ENCODE peak calls at places on chromosomes 12 and 14, in five cellular contexts. Q, A, N, Z and P are unnamed samples.

GRCh38 chr12:546920-547845 is 87.4 kb downstream of the B4GALNT3 start:
- DNase-seq in Q (peak; percentile 37), A (no peak), N (peak; percentile 70), Z (peak; percentile 79), P (peak; percentile 45)

GRCh38 chr12:54749191-54749818 is 101.1 kb upstream of the DCD start:
- DNase-seq in Q (peak; percentile 1), A (no peak), N (peak; percentile 60), Z (peak; percentile 67), P (peak; percentile 31)

GRCh38 chr12:6335451-6336078 is 6.3 kb downstream of the TNFRSF1A start:
- DNase-seq in Q (no peak), A (no peak), N (peak; percentile 89), Z (peak; percentile 96), P (no peak)

GRCh38 chr14:51458563-51458955 is 193.2 kb upstream of the FRMD6 start:
- DNase-seq in Q (no peak), A (no peak), N (no peak), Z (peak; percentile 91), P (no peak)

GRCh38 chr14:56064513-56064912 is 53.7 kb upstream of the PELI2 start:
- DNase-seq in Q (no peak), A (no peak), N (no peak), Z (no peak), P (no peak)

GRCh38 chr14:35499180-35499579 is 34.8 kb upstream of the INSM2 start:
- DNase-seq in Q (no peak), A (no peak), N (no peak), Z (no peak), P (no peak)

GRCh38 chr14:76900406-76901085 is 74.3 kb downstream of the LRRC74A start:
- DNase-seq in Q (no peak), A (no peak), N (no peak), Z (no peak), P (no peak)

GRCh38 chr14:88983755-88984154 is 159.3 kb downstream of the TTC8 start:
- DNase-seq in Q (no peak), A (no peak), N (no peak), Z (peak; percentile 91), P (no peak)

GRCh38 chr14:21525995-21526671 is at the start of gene SALL2:
- DNase-seq in Q (peak; percentile 81), A (peak; percentile 96), N (peak; percentile 51), Z (peak; percentile 78), P (peak; percentile 96)

GRCh38 chr14:101721951-101722661 is 39.4 kb upstream of the PPP2R5C start:
- DNase-seq in Q (no peak), A (no peak), N (peak; percentile 52), Z (peak; percentile 92), P (no peak)

GRCh38 chr12:68317047-68317667 is 15.0 kb downstream of the MDM1 start:
- DNase-seq in Q (no peak), A (no peak), N (peak; percentile 68), Z (peak; percentile 27), P (no peak)

GRCh38 chr12:3032770-3033537 is 44.2 kb upstream of the TSPAN9 start:
- DNase-seq in Q (no peak), A (no peak), N (no peak), Z (no peak), P (no peak)

GRCh38 chr14:72513994-72514659 is 379.8 kb downstream of the DPF3 start:
- DNase-seq in Q (no peak), A (peak; percentile 15), N (peak; percentile 63), Z (peak; percentile 42), P (peak; percentile 13)

GRCh38 chr14:101471723-101472517 is 89.4 kb upstream of the DIO3 start:
- DNase-seq in Q (no peak), A (no peak), N (no peak), Z (no peak), P (no peak)

GRCh38 chr12:9148926-9149325 is 33.2 kb upstream of the A2M start:
- DNase-seq in Q (no peak), A (no peak), N (no peak), Z (no peak), P (no peak)

GRCh38 chr14:101377069-101377468 is 184.2 kb upstream of the DIO3 start:
- DNase-seq in Q (no peak), A (no peak), N (no peak), Z (no peak), P (no peak)

GRCh38 chr14:77141592-77142288 is at the start of gene ZDHHC22:
- DNase-seq in Q (peak; percentile 50), A (no peak), N (no peak), Z (peak; percentile 50), P (no peak)

GRCh38 chr12:53103860-53104305 is 597 bp downstream of the SOAT2 start:
- DNase-seq in Q (no peak), A (no peak), N (peak; percentile 62), Z (no peak), P (no peak)

GRCh38 chr14:69719501-69719951 is 47.4 kb upstream of the SRSF5 start:
- DNase-seq in Q (no peak), A (no peak), N (no peak), Z (peak; percentile 69), P (no peak)

GRCh38 chr12:32611986-32612385 is 67.1 kb upstream of the DNM1L start:
- DNase-seq in Q (no peak), A (no peak), N (no peak), Z (no peak), P (no peak)

GRCh38 chr14:21070610-21071224 is 613 bp downstream of the ARHGEF40 start:
- DNase-seq in Q (peak; percentile 54), A (no peak), N (no peak), Z (peak; percentile 73), P (no peak)

GRCh38 chr12:63808631-63809030 is 28.9 kb downstream of the RXYLT1 start:
- DNase-seq in Q (no peak), A (no peak), N (no peak), Z (no peak), P (no peak)

GRCh38 chr12:100493371-100494012 is 19.8 kb downstream of the NR1H4 start:
- DNase-seq in Q (no peak), A (no peak), N (no peak), Z (no peak), P (no peak)

GRCh38 chr12:95763809-95764253 is 26.7 kb downstream of the NTN4 start:
- DNase-seq in Q (no peak), A (no peak), N (no peak), Z (peak; percentile 88), P (no peak)

GRCh38 chr12:123141615-123142517 is 9.0 kb downstream of the PITPNM2 start:
- DNase-seq in Q (no peak), A (no peak), N (no peak), Z (peak; percentile 74), P (no peak)

GRCh38 chr12:47744778-47745436 is 13.8 kb downstream of the RAPGEF3 start:
- DNase-seq in Q (no peak), A (no peak), N (no peak), Z (no peak), P (no peak)

GRCh38 chr14:22556021-22556989 is 32.7 kb downstream of the DAD1 start:
- DNase-seq in Q (no peak), A (no peak), N (peak; percentile 97), Z (peak; percentile 97), P (no peak)

GRCh38 chr12:116066381-116067230 is 210.9 kb downstream of the MED13L start:
- DNase-seq in Q (no peak), A (no peak), N (peak; percentile 69), Z (peak; percentile 67), P (peak; percentile 7)

GRCh38 chr12:71162832-71163711 is 5.3 kb upstream of the TSPAN8 start:
- DNase-seq in Q (no peak), A (no peak), N (no peak), Z (no peak), P (no peak)

GRCh38 chr12:6914246-6914947 is at the start of gene ENO2:
- DNase-seq in Q (peak; percentile 77), A (no peak), N (peak; percentile 72), Z (peak; percentile 81), P (no peak)

GRCh38 chr12:113066806-113067400 is 10.4 kb downstream of the DTX1 start:
- DNase-seq in Q (peak; percentile 20), A (no peak), N (no peak), Z (no peak), P (no peak)

GRCh38 chr12:124440841-124441381 is 126.5 kb downstream of the NCOR2 start:
- DNase-seq in Q (no peak), A (no peak), N (no peak), Z (peak; percentile 15), P (no peak)

GRCh38 chr14:90553921-90554336 is 157.1 kb downstream of the CALM1 start:
- DNase-seq in Q (no peak), A (no peak), N (no peak), Z (no peak), P (no peak)

GRCh38 chr14:69077841-69078240 is 75.1 kb downstream of the DCAF5 start:
- DNase-seq in Q (no peak), A (no peak), N (no peak), Z (peak; percentile 73), P (no peak)

GRCh38 chr14:75299064-75299463 is 20.4 kb downstream of the FOS start:
- DNase-seq in Q (no peak), A (no peak), N (no peak), Z (no peak), P (no peak)

GRCh38 chr14:32709072-32709471 is 229.6 kb upstream of the NPAS3 start:
- DNase-seq in Q (no peak), A (no peak), N (no peak), Z (peak; percentile 74), P (no peak)